ENCODE peak calls at places on chromosomes 4 and X, in seven cellular contexts. Y, J, I, R, D, P and W are unnamed samples.

GRCh38 chrX:15820106-15821073 is 30.1 kb downstream of the ZRSR2 start:
- DNase-seq in P (no peak), D (no peak), Y (no peak), I (no peak), R (no peak), J (no peak), W (no peak)

GRCh38 chr4:182277402-182277801 is 34.2 kb downstream of the TENM3 start:
- DNase-seq in D (no peak), P (no peak), J (no peak), I (no peak), Y (peak), R (no peak), W (no peak)

GRCh38 chrX:96843566-96843965 is 40.1 kb upstream of the RPA4 start:
- DNase-seq in R (peak), P (no peak), D (peak), Y (peak), I (no peak), J (no peak), W (peak)

GRCh38 chrX:85244411-85245210 is 820 bp downstream of the ZNF711 start:
- DNase-seq in P (peak), Y (no peak), I (peak), R (no peak), D (peak), J (no peak), W (peak)

GRCh38 chr4:55906999-55907398 is 41.7 kb upstream of the CEP135 start:
- DNase-seq in P (no peak), R (no peak), I (no peak), J (no peak), D (no peak), Y (peak), W (peak)

GRCh38 chr4:26061248-26061986 is 147.4 kb downstream of the SMIM20 start:
- DNase-seq in R (no peak), Y (peak), P (peak), D (peak), I (no peak), J (no peak), W (peak)

GRCh38 chr4:100981447-100982204 is 365.7 kb downstream of the PPP3CA start:
- DNase-seq in J (no peak), D (peak), R (no peak), I (no peak), Y (peak), P (no peak), W (peak)

GRCh38 chr4:42855779-42856178 is 36.7 kb upstream of the GRXCR1 start:
- DNase-seq in J (no peak), D (no peak), P (no peak), R (no peak), Y (no peak), I (no peak), W (no peak)

GRCh38 chr4:31088600-31089230 is 368.5 kb downstream of the PCDH7 start:
- DNase-seq in J (no peak), R (peak), D (peak), Y (peak), P (no peak), I (no peak), W (peak)

GRCh38 chrX:119694601-119695534 is 1.9 kb upstream of the SEPTIN6 start:
- DNase-seq in I (no peak), Y (no peak), J (no peak), R (no peak), P (peak), D (no peak), W (no peak)

GRCh38 chrX:119690921-119691716 is 1.8 kb downstream of the SEPTIN6 start:
- DNase-seq in R (no peak), I (no peak), J (no peak), Y (peak), D (peak), P (peak), W (peak)

GRCh38 chrX:119693996-119694451 is 1.1 kb upstream of the SEPTIN6 start:
- DNase-seq in R (no peak), Y (no peak), I (no peak), D (no peak), P (peak), J (no peak), W (no peak)

GRCh38 chrX:119693032-119693995 is at the start of gene SEPTIN6:
- DNase-seq in D (peak), P (peak), R (no peak), Y (peak), J (no peak), I (peak), W (peak)

GRCh38 chrX:119692241-119693031 is 532 bp downstream of the SEPTIN6 start:
- DNase-seq in Y (peak), I (peak), D (peak), R (no peak), P (peak), J (no peak), W (peak)
- TF ChIP-seq CTCF in Y (peak), I (no peak), D (no peak), R (no peak), P (no peak), J (no peak), W (peak)

GRCh38 chr4:13166214-13166613 is 317.9 kb downstream of the RAB28 start:
- DNase-seq in J (no peak), I (no peak), D (no peak), Y (no peak), R (no peak), P (no peak), W (no peak)

GRCh38 chr4:13164783-13165371 is 319.3 kb downstream of the RAB28 start:
- DNase-seq in I (no peak), P (no peak), D (no peak), J (no peak), Y (no peak), R (no peak), W (no peak)

GRCh38 chr4:13160906-13161305 is 323.2 kb downstream of the RAB28 start:
- DNase-seq in J (no peak), Y (peak), R (peak), D (no peak), P (no peak), I (no peak), W (peak)

GRCh38 chr4:13159041-13159620 is 325.0 kb downstream of the RAB28 start:
- DNase-seq in J (no peak), Y (no peak), P (no peak), I (no peak), R (no peak), D (no peak), W (no peak)

DNA sequence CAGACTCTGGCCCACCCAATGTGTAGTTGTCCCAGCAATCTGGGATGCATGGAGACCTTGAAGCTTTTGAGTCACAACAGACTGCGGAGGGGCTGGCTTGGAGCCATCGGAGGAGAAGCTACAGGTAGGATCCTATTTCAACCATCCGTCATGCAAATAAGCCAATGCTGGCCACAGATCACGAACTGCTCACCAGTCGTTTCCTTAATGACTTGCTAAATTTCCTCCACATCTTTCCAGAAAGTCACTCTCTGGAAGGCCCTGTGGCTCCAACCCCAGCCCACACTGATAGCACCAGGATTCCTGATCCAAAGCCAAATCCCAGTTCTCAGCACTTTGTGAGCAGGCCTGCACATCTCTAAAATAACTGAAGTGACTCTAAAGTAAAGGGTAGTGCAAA is 321.3 kb downstream of the RAB28 start:
- DNase-seq in D (peak), Y (no peak), I (no peak), R (no peak), J (no peak), P (no peak), W (no peak)
- H3K4me3 ChIP-seq in D (no peak), Y (no peak), I (no peak), R (no peak), J (no peak), P (no peak), W (no peak)

DNA sequence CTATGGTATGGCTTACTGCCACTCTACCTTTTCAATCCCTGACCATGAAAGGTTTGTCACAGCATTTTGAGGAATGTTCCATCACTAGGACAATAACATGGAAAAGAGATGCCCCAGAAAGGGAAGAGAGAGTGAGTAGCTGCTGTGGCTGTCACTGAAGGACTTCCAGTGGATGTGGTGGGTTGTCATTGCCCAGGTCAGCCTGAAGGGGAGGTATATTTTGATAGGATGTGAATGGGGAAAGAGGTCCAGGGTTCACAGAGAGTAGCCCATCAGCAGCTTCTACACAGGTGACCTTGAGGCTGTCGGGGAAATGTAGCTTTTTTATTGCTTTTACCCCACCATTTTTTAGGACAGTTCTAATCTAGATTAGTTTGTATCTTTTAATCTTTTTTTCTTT is 30.8 kb downstream of the MTM1 start:
- DNase-seq in J (no peak), I (no peak), R (no peak), Y (no peak), P (no peak), D (no peak), W (no peak)
- TF ChIP-seq CTCF in J (no peak), I (no peak), R (no peak), Y (no peak), P (no peak), D (no peak), W (no peak)

GRCh38 chr4:94304365-94304971 is 38.2 kb downstream of the HPGDS start:
- DNase-seq in R (peak), Y (peak), D (peak), J (peak), I (no peak), P (peak), W (peak)
- H3K4me3 ChIP-seq in R (no peak), Y (no peak), D (no peak), J (no peak), I (no peak), P (no peak), W (no peak)

GRCh38 chrX:119790977-119791436 is 423 bp downstream of the RPL39 start:
- DNase-seq in Y (peak), I (no peak), J (no peak), R (no peak), P (peak), D (peak), W (peak)
- TF ChIP-seq CTCF in Y (no peak), I (no peak), J (no peak), R (no peak), P (peak), D (peak), W (peak)

DNA sequence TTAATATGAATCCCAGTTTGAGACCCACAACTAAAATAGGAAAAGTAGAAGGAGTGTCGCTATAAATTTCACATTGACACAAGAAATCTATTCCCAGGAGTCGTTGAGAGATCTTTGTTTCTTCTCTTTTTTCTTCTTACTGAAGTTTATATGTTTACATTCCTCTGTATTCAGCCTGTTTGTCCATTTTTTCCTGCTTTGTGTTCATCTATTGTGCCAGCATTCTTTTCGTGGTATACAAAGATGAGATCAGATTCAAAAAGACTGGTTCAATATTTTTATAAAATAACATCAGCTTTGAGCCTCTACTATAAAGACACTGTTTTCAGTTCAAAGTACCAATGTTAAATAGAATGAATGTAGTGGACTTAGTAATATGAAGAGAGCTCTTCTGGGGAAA is 95.4 kb upstream of the MYOZ2 start:
- DNase-seq in Y (no peak), R (no peak), D (no peak), J (no peak), I (no peak), P (no peak), W (no peak)
- H3K4me3 ChIP-seq in Y (no peak), R (no peak), D (no peak), J (no peak), I (no peak), P (no peak), W (no peak)